ENCODE peak calls at places on chromosomes 16 and 17, in four cellular contexts. L, Y, M and Q are unnamed samples.

GRCh38 chr17:63647065-63647725 is 25.0 kb downstream of the MAP3K3 start:
- DNase-seq in L (no peak), Y (no peak), M (peak; percentile 47), Q (no peak)

GRCh38 chr17:50950002-50950877 is 84.1 kb upstream of the TOB1 start:
- DNase-seq in L (peak; percentile 91), Y (peak; percentile 30), M (peak; percentile 94), Q (peak; percentile 83)

GRCh38 chr16:87550510-87550961 is 51.8 kb upstream of the JPH3 start:
- DNase-seq in L (no peak), Y (peak; percentile 38), M (no peak), Q (no peak)

GRCh38 chr16:86664518-86665318 is 86.4 kb downstream of the FOXL1 start:
- DNase-seq in L (no peak), Y (no peak), M (peak; percentile 99), Q (peak; percentile 97)

GRCh38 chr17:63480192-63480784 is 3.4 kb downstream of the ACE start:
- DNase-seq in L (no peak), Y (no peak), M (no peak), Q (no peak)

GRCh38 chr17:78939615-78940014 is 14.4 kb upstream of the TIMP2 start:
- DNase-seq in L (peak; percentile 64), Y (no peak), M (no peak), Q (peak; percentile 72)

GRCh38 chr17:31802502-31802901 is 56.5 kb downstream of the COPRS start:
- DNase-seq in L (peak; percentile 49), Y (no peak), M (no peak), Q (no peak)

GRCh38 chr16:71882505-71883192 is 1.3 kb downstream of the ZNF821 start:
- DNase-seq in L (peak; percentile 80), Y (peak; percentile 74), M (peak; percentile 85), Q (peak; percentile 43)

GRCh38 chr16:86798247-86799041 is 220.1 kb downstream of the FOXL1 start:
- DNase-seq in L (peak; percentile 4), Y (no peak), M (no peak), Q (peak; percentile 60)

GRCh38 chr16:25037221-25037620 is 22.1 kb upstream of the ARHGAP17 start:
- DNase-seq in L (no peak), Y (no peak), M (no peak), Q (no peak)

GRCh38 chr16:71479420-71479819 is 9.7 kb downstream of the ZNF19 start:
- DNase-seq in L (no peak), Y (no peak), M (peak; percentile 41), Q (no peak)

GRCh38 chr16:52785653-52786052 is 238.7 kb upstream of the TOX3 start:
- DNase-seq in L (no peak), Y (no peak), M (no peak), Q (peak; percentile 14)

GRCh38 chr17:50346313-50347086 is 574 bp downstream of the XYLT2 start:
- DNase-seq in L (peak; percentile 76), Y (peak; percentile 38), M (peak; percentile 42), Q (peak; percentile 61)

GRCh38 chr17:10046259-10046658 is 141.2 kb upstream of the RCVRN start:
- DNase-seq in L (no peak), Y (no peak), M (no peak), Q (no peak)

GRCh38 chr17:35051183-35051578 is 12.3 kb downstream of the RFFL start:
- DNase-seq in L (no peak), Y (peak; percentile 45), M (peak; percentile 55), Q (no peak)

GRCh38 chr16:28930652-28931051 is 1.1 kb upstream of the CD19 start:
- DNase-seq in L (no peak), Y (no peak), M (no peak), Q (no peak)

GRCh38 chr16:80580109-80580832 is 39.5 kb downstream of the DYNLRB2 start:
- DNase-seq in L (no peak), Y (peak; percentile 29), M (no peak), Q (no peak)

GRCh38 chr17:2192367-2193028 is 111.1 kb downstream of the SMG6 start:
- DNase-seq in L (no peak), Y (no peak), M (peak; percentile 87), Q (peak; percentile 74)

GRCh38 chr17:82301916-82302497 is 15.4 kb downstream of the CD7 start:
- DNase-seq in L (peak; percentile 65), Y (peak; percentile 38), M (no peak), Q (no peak)

GRCh38 chr16:53091508-53092211 is 36.9 kb downstream of the CHD9 start:
- DNase-seq in L (peak; percentile 85), Y (no peak), M (peak; percentile 66), Q (peak; percentile 93)

GRCh38 chr16:82067042-82067809 is 32.2 kb downstream of the HSD17B2 start:
- DNase-seq in L (no peak), Y (no peak), M (no peak), Q (no peak)

GRCh38 chr16:85206472-85207356 is 94.4 kb upstream of the CIBAR2 start:
- DNase-seq in L (peak; percentile 95), Y (no peak), M (peak; percentile 86), Q (peak; percentile 45)

GRCh38 chr16:80938035-80938927 is 68.4 kb downstream of the CMC2 start:
- DNase-seq in L (peak; percentile 88), Y (no peak), M (peak; percentile 37), Q (peak; percentile 64)

GRCh38 chr17:61698244-61698643 is 107.2 kb upstream of the NACA2 start:
- DNase-seq in L (no peak), Y (no peak), M (no peak), Q (no peak)
- H3K9me3 ChIP-seq in L (no peaks in the 10 kb centered on the region), Y (peaks cover 40% of the 10 kb centered on the region), M (peaks cover 54% of the 10 kb centered on the region), Q (peaks cover 28% of the 10 kb centered on the region)

DNA sequence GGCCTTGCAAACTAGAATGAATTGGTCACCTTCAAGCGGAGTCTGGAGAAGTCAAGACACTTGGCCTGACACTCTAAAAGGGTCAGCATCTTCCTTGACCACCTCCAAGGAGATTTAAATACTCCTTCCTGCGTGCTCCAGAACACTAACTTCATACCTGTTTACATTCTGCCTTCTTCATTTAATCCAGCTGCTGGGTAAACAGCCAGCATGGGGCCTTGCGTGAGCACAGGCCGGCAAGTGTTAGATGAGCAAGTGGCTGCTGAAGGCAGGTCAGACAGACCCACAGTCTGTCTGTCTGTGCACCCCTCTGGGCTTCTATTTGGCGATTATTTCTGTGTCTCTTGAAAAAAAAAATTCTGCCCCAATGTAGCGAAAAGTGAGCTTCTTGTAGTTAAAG is 153.8 kb downstream of the MSI2 start:
- DNase-seq in L (no peak), Y (no peak), M (peak; percentile 44), Q (no peak)
- H3K36me3 ChIP-seq in L (no peaks in the 10 kb centered on the region), Y (no peaks in the 10 kb centered on the region), M (no peaks in the 10 kb centered on the region), Q (no peaks in the 10 kb centered on the region)

DNA sequence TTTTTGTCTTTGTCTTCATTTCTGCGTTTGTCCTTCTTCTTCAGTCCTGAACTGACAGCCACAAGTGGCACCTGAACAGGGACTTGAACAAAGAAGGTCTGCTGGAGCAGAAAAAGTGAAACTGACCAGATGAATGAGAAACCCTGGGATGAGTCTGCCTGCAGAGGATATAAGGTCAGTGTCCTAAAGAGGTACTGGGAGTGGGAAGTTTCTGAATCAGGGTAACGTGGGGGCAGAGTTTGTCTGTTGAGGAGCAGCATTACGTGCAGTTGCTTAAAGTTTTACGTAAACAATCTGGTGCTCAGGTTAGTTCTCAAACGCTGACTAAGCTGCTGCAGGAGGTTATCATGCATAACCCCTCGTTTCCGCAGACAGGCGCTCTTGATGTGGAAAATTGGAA is 2057.6 kb downstream of the TP53TG3F start:
- DNase-seq in L (no peak), Y (no peak), M (no peak), Q (no peak)
- H3K9me3 ChIP-seq in L (no peaks in the 10 kb centered on the region), Y (peaks cover 38% of the 10 kb centered on the region), M (peaks cover 23% of the 10 kb centered on the region), Q (no peaks in the 10 kb centered on the region)

GRCh38 chr16:89555780-89556179 is 4.7 kb upstream of the RPL13 start:
- DNase-seq in L (no peak), Y (no peak), M (no peak), Q (no peak)

GRCh38 chr16:89557936-89558490 is 2.5 kb upstream of the RPL13 start:
- DNase-seq in L (no peak), Y (no peak), M (no peak), Q (no peak)

GRCh38 chr16:89555265-89555664 is 5.2 kb upstream of the RPL13 start:
- DNase-seq in L (no peak), Y (no peak), M (no peak), Q (no peak)

GRCh38 chr16:89557230-89557935 is 3.1 kb upstream of the RPL13 start:
- DNase-seq in L (peak; percentile 81), Y (peak; percentile 60), M (peak; percentile 75), Q (peak; percentile 46)

DNA sequence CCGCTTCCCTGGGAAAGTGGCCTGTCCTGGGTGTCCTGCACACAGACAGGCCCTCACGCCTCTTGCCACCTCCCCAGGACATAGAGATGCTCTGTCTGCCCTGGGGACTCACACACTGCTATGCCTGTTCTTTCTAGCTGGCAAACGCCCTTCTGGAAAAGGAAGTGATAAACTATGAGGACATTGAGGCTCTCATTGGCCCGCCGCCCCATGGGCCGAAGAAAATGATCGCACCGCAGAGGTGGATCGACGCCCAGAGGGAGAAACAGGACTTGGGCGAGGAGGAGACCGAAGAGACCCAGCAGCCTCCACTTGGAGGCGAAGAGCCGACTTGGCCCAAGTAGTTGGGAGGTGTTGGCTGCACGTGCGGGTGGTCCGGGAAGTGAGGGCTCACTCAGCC is 3.7 kb upstream of the RPL13 start:
- DNase-seq in L (no peak), Y (no peak), M (no peak), Q (no peak)
- H3K36me3 ChIP-seq in L (peaks cover 61% of the 10 kb centered on the region), Y (peaks cover 15% of the 10 kb centered on the region), M (peaks cover 67% of the 10 kb centered on the region), Q (peaks cover 20% of the 10 kb centered on the region)

GRCh38 chr16:19239756-19240155 is 45.8 kb upstream of the CLEC19A start:
- DNase-seq in L (no peak), Y (no peak), M (no peak), Q (no peak)
- H3K9me3 ChIP-seq in L (no peaks in the 10 kb centered on the region), Y (peaks cover 22% of the 10 kb centered on the region), M (peaks cover 17% of the 10 kb centered on the region), Q (peaks cover 14% of the 10 kb centered on the region)

GRCh38 chr16:89481556-89481955 is 8.8 kb downstream of the ANKRD11 start:
- DNase-seq in L (no peak), Y (no peak), M (no peak), Q (no peak)
- H3K36me3 ChIP-seq in L (no peaks in the 10 kb centered on the region), Y (no peaks in the 10 kb centered on the region), M (no peaks in the 10 kb centered on the region), Q (peaks cover 4% of the 10 kb centered on the region)

GRCh38 chr16:35909351-35909954 is 2450.0 kb downstream of the TP53TG3F start:
- DNase-seq in L (no peak), Y (no peak), M (no peak), Q (no peak)

GRCh38 chr16:35910409-35910808 is 2451.0 kb downstream of the TP53TG3F start:
- DNase-seq in L (no peak), Y (no peak), M (no peak), Q (no peak)

GRCh38 chr16:35908152-35908551 is 2448.7 kb downstream of the TP53TG3F start:
- DNase-seq in L (no peak), Y (no peak), M (no peak), Q (no peak)

GRCh38 chr16:35908942-35909341 is 2449.5 kb downstream of the TP53TG3F start:
- DNase-seq in L (no peak), Y (no peak), M (no peak), Q (no peak)

DNA sequence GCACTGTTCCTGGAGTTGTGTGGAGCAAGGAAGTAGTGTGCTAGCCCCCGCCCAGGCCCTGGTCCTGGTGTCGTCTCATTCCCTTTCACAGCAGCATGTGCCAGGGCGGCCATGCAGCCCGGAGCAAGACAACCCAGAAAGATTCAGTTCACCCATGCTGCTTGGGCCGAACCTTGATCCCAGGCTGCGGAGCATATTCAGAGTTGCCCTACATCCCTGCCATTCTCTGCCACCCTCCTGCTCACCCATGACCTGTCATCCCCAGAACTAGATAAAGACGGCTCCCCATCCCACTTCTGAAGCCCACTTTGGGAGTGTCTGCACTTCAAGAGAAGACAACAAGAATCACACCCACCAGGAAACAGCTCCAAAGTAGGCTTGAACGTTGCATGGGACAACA is 2452.5 kb downstream of the TP53TG3F start:
- DNase-seq in L (no peak), Y (no peak), M (no peak), Q (no peak)
- H3K9me3 ChIP-seq in L (no peaks in the 10 kb centered on the region), Y (peaks cover 37% of the 10 kb centered on the region), M (peaks cover 29% of the 10 kb centered on the region), Q (no peaks in the 10 kb centered on the region)

GRCh38 chr17:76051071-76051467 is 21.2 kb downstream of the SRP68 start:
- DNase-seq in L (no peak), Y (no peak), M (no peak), Q (no peak)
- H3K36me3 ChIP-seq in L (peaks cover 93% of the 10 kb centered on the region), Y (peaks cover 89% of the 10 kb centered on the region), M (peaks cover 88% of the 10 kb centered on the region), Q (peaks cover 78% of the 10 kb centered on the region)